ENCODE peak calls at places on chromosomes 6 and 20, in five cellular contexts. One of them, this sample, is unnamed.

GRCh38 chr6:40049128-40049527 is 114.9 kb upstream of the MOCS1 start:
- DNase-seq in cardiac fibroblast: no peak
- DNase-seq in heart right ventricle: no peak
- DNase-seq in AG04449: no peak
- DNase-seq in fibroblast of pulmonary artery: no peak
- DNase-seq in this sample: no peak

GRCh38 chr6:128062882-128063603 is 162.2 kb upstream of the THEMIS start:
- DNase-seq in cardiac fibroblast: peak
- DNase-seq in heart right ventricle: no peak
- DNase-seq in AG04449: no peak
- DNase-seq in fibroblast of pulmonary artery: peak
- DNase-seq in this sample: no peak

GRCh38 chr6:35687658-35688604 is 784 bp downstream of the FKBP5 start:
- DNase-seq in cardiac fibroblast: peak
- DNase-seq in heart right ventricle: peak
- DNase-seq in AG04449: no peak
- DNase-seq in fibroblast of pulmonary artery: peak
- DNase-seq in this sample: no peak

GRCh38 chr6:6409397-6410030 is 89.1 kb upstream of the F13A1 start:
- DNase-seq in cardiac fibroblast: no peak
- DNase-seq in heart right ventricle: no peak
- DNase-seq in AG04449: no peak
- DNase-seq in fibroblast of pulmonary artery: no peak
- DNase-seq in this sample: no peak

GRCh38 chr20:56360133-56360898 is 1.5 kb downstream of the FAM210B start:
- DNase-seq in cardiac fibroblast: no peak
- DNase-seq in heart right ventricle: no peak
- DNase-seq in AG04449: no peak
- DNase-seq in fibroblast of pulmonary artery: no peak
- DNase-seq in this sample: no peak

GRCh38 chr6:101830501-101831031 is 437.1 kb downstream of the GRIK2 start:
- DNase-seq in cardiac fibroblast: peak
- DNase-seq in heart right ventricle: no peak
- DNase-seq in AG04449: peak
- DNase-seq in fibroblast of pulmonary artery: peak
- DNase-seq in this sample: peak

GRCh38 chr6:122832515-122833228 is 43.6 kb downstream of the SMPDL3A start:
- DNase-seq in cardiac fibroblast: no peak
- DNase-seq in heart right ventricle: no peak
- DNase-seq in AG04449: no peak
- DNase-seq in fibroblast of pulmonary artery: no peak
- DNase-seq in this sample: no peak

GRCh38 chr6:157789861-157790260 is 33.2 kb upstream of the SNX9 start:
- DNase-seq in cardiac fibroblast: no peak
- DNase-seq in heart right ventricle: no peak
- DNase-seq in AG04449: no peak
- DNase-seq in fibroblast of pulmonary artery: no peak
- DNase-seq in this sample: no peak

GRCh38 chr6:45757443-45758121 is 258.1 kb downstream of the CLIC5 start:
- DNase-seq in cardiac fibroblast: no peak
- DNase-seq in heart right ventricle: no peak
- DNase-seq in AG04449: no peak
- DNase-seq in fibroblast of pulmonary artery: no peak
- DNase-seq in this sample: no peak

GRCh38 chr6:48597951-48598350 is 487.0 kb upstream of the PTCHD4 start:
- DNase-seq in cardiac fibroblast: no peak
- DNase-seq in heart right ventricle: no peak
- DNase-seq in AG04449: no peak
- DNase-seq in fibroblast of pulmonary artery: peak
- DNase-seq in this sample: peak

GRCh38 chr6:161274488-161274858 is 612 bp upstream of the AGPAT4 start:
- DNase-seq in cardiac fibroblast: no peak
- DNase-seq in heart right ventricle: no peak
- DNase-seq in AG04449: no peak
- DNase-seq in fibroblast of pulmonary artery: no peak
- DNase-seq in this sample: no peak

GRCh38 chr6:39243809-39244208 is 14.5 kb upstream of the KCNK5 start:
- DNase-seq in cardiac fibroblast: no peak
- DNase-seq in heart right ventricle: no peak
- DNase-seq in AG04449: no peak
- DNase-seq in fibroblast of pulmonary artery: no peak
- DNase-seq in this sample: no peak

GRCh38 chr6:97669191-97669651 is 386.2 kb upstream of the MMS22L start:
- DNase-seq in cardiac fibroblast: peak
- DNase-seq in heart right ventricle: peak
- DNase-seq in AG04449: no peak
- DNase-seq in fibroblast of pulmonary artery: no peak
- DNase-seq in this sample: peak

GRCh38 chr6:52691718-52692117 is 20.8 kb downstream of the TMEM14A start:
- DNase-seq in cardiac fibroblast: no peak
- DNase-seq in heart right ventricle: no peak
- DNase-seq in AG04449: no peak
- DNase-seq in fibroblast of pulmonary artery: peak
- DNase-seq in this sample: no peak

GRCh38 chr6:106446287-106446885 is 85.9 kb downstream of the CRYBG1 start:
- DNase-seq in cardiac fibroblast: peak
- DNase-seq in heart right ventricle: no peak
- DNase-seq in AG04449: no peak
- DNase-seq in fibroblast of pulmonary artery: peak
- DNase-seq in this sample: no peak

GRCh38 chr6:73514746-73515110 is 6.1 kb downstream of the EEF1A1 start:
- DNase-seq in cardiac fibroblast: no peak
- DNase-seq in heart right ventricle: no peak
- DNase-seq in AG04449: no peak
- DNase-seq in fibroblast of pulmonary artery: peak
- DNase-seq in this sample: no peak

GRCh38 chr20:44187763-44188709 is 1.0 kb upstream of the JPH2 start:
- DNase-seq in cardiac fibroblast: peak
- DNase-seq in heart right ventricle: no peak
- DNase-seq in AG04449: no peak
- DNase-seq in fibroblast of pulmonary artery: no peak
- DNase-seq in this sample: no peak

GRCh38 chr6:50145125-50145524 is 95.4 kb upstream of the DEFB112 start:
- DNase-seq in cardiac fibroblast: peak
- DNase-seq in heart right ventricle: no peak
- DNase-seq in AG04449: no peak
- DNase-seq in fibroblast of pulmonary artery: peak
- DNase-seq in this sample: no peak

GRCh38 chr6:72553531-72554202 is 68.2 kb upstream of the KCNQ5 start:
- DNase-seq in cardiac fibroblast: peak
- DNase-seq in heart right ventricle: no peak
- DNase-seq in AG04449: peak
- DNase-seq in fibroblast of pulmonary artery: peak
- DNase-seq in this sample: peak

GRCh38 chr20:31740208-31740607 is 1.1 kb downstream of the TPX2 start:
- DNase-seq in cardiac fibroblast: peak
- DNase-seq in heart right ventricle: no peak
- DNase-seq in AG04449: no peak
- DNase-seq in fibroblast of pulmonary artery: peak
- DNase-seq in this sample: peak

GRCh38 chr6:19329078-19329477 is 508.1 kb upstream of the ID4 start:
- DNase-seq in cardiac fibroblast: no peak
- DNase-seq in heart right ventricle: no peak
- DNase-seq in AG04449: no peak
- DNase-seq in fibroblast of pulmonary artery: no peak
- DNase-seq in this sample: no peak

GRCh38 chr6:44456070-44456965 is 68.8 kb downstream of the CDC5L start:
- DNase-seq in cardiac fibroblast: peak
- DNase-seq in heart right ventricle: no peak
- DNase-seq in AG04449: no peak
- DNase-seq in fibroblast of pulmonary artery: peak
- DNase-seq in this sample: no peak

GRCh38 chr6:133355922-133356321 is 114.8 kb downstream of the EYA4 start:
- DNase-seq in cardiac fibroblast: no peak
- DNase-seq in heart right ventricle: no peak
- DNase-seq in AG04449: no peak
- DNase-seq in fibroblast of pulmonary artery: no peak
- DNase-seq in this sample: no peak

GRCh38 chr6:2841264-2842138 is at the start of gene SERPINB1:
- DNase-seq in cardiac fibroblast: peak
- DNase-seq in heart right ventricle: peak
- DNase-seq in AG04449: peak
- DNase-seq in fibroblast of pulmonary artery: peak
- DNase-seq in this sample: peak

GRCh38 chr6:40355532-40355931 is 231.6 kb downstream of the LRFN2 start:
- DNase-seq in cardiac fibroblast: no peak
- DNase-seq in heart right ventricle: no peak
- DNase-seq in AG04449: no peak
- DNase-seq in fibroblast of pulmonary artery: no peak
- DNase-seq in this sample: no peak

GRCh38 chr6:92047152-92047551 is 1372.2 kb downstream of the EPHA7 start:
- DNase-seq in cardiac fibroblast: no peak
- DNase-seq in heart right ventricle: no peak
- DNase-seq in AG04449: no peak
- DNase-seq in fibroblast of pulmonary artery: no peak
- DNase-seq in this sample: no peak

DNA sequence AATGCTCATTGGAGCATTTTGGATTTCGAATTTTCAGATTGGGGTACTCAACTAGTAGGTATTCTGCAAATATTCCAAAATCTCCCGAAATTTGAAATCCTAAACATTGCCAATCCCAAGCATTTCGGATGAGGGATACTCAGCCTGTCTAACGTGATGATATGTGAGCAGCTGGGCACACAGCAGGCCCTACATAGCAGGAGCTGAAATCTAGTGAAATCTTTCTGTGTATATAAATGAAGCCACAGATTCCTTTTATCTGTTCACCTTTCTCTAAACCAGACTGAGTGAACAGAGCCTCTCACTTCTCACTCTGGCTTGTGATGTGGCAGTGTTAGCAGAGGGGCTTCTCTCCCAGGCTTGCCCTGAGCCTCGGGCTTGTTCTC is 17.8 kb downstream of the STX16 start:
- DNase-seq in cardiac fibroblast: no peak
- DNase-seq in heart right ventricle: no peak
- DNase-seq in AG04449: no peak
- DNase-seq in fibroblast of pulmonary artery: no peak
- DNase-seq in this sample: no peak
- H3K4me3 ChIP-seq in cardiac fibroblast: no peak
- H3K4me3 ChIP-seq in heart right ventricle: no peak
- H3K4me3 ChIP-seq in AG04449: no peak
- H3K4me3 ChIP-seq in fibroblast of pulmonary artery: no peak
- H3K4me3 ChIP-seq in this sample: no peak

GRCh38 chr6:12001004-12001705 is 11.0 kb upstream of the HIVEP1 start:
- DNase-seq in cardiac fibroblast: peak
- DNase-seq in heart right ventricle: no peak
- DNase-seq in AG04449: no peak
- DNase-seq in fibroblast of pulmonary artery: peak
- DNase-seq in this sample: no peak
- TF ChIP-seq CTCF in cardiac fibroblast: no peak
- TF ChIP-seq CTCF in heart right ventricle: no peak
- TF ChIP-seq CTCF in AG04449: no peak
- TF ChIP-seq CTCF in fibroblast of pulmonary artery: no peak
- TF ChIP-seq CTCF in this sample: no peak

DNA sequence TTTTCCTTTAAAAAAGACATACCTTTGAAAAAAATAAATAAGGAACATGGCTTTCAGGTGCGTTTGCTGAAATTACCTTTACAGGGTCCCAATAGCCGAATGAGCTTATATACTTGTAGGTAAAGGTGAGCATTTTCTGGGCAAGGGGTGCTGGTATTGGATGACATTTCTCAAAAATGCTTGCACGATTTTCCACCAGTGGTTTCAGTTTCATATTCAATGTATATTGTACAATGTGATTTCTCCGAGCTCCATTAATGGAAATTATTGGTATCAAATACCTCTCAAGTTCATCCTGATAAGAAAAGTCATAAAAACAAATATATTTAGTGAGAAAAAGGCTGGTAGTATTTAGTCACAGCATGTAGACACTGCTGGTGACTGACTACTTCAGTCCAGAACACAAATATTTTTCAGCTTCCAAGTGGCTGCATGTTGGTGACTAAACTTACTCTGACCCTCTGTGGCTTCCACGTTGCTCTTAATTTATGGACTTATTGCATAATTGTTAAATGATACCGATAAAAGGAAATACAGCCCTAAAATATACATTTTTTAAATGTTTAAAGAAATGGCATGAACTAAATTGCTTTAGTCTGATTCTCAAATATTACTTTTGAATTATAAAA is 32.9 kb upstream of the ZBTB24 start:
- DNase-seq in cardiac fibroblast: peak
- DNase-seq in heart right ventricle: no peak
- DNase-seq in AG04449: no peak
- DNase-seq in fibroblast of pulmonary artery: no peak
- DNase-seq in this sample: no peak
- H3K4me3 ChIP-seq in cardiac fibroblast: no peak
- H3K4me3 ChIP-seq in heart right ventricle: no peak
- H3K4me3 ChIP-seq in AG04449: no peak
- H3K4me3 ChIP-seq in fibroblast of pulmonary artery: no peak
- H3K4me3 ChIP-seq in this sample: no peak

DNA sequence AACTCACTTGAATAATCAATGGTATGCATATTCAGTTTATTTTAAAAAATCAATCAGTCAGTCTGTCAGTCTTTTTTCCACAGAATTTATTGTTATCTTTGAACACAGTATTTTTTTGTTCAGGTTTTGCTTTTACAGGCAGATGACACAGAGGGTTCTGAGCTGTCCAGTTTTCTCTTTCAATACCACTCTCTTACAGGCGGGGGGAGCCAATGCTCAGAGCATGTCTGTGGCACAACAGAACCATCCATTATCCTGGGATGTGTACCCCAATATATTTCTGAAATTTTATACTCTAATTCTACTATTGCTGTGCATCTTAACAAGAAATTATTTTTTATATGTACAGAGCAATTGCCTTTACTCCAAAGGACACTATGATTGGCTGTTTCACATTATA is 21.2 kb downstream of the ROS1 start:
- DNase-seq in cardiac fibroblast: peak
- DNase-seq in heart right ventricle: no peak
- DNase-seq in AG04449: no peak
- DNase-seq in fibroblast of pulmonary artery: no peak
- DNase-seq in this sample: no peak
- TF ChIP-seq CTCF in cardiac fibroblast: peak
- TF ChIP-seq CTCF in heart right ventricle: no peak
- TF ChIP-seq CTCF in AG04449: peak
- TF ChIP-seq CTCF in fibroblast of pulmonary artery: no peak
- TF ChIP-seq CTCF in this sample: no peak

GRCh38 chr20:3651204-3651970 is 11.8 kb downstream of the GFRA4 start:
- DNase-seq in cardiac fibroblast: no peak
- DNase-seq in heart right ventricle: no peak
- DNase-seq in AG04449: no peak
- DNase-seq in fibroblast of pulmonary artery: no peak
- DNase-seq in this sample: no peak
- H3K4me3 ChIP-seq in cardiac fibroblast: no peak
- H3K4me3 ChIP-seq in heart right ventricle: no peak
- H3K4me3 ChIP-seq in AG04449: no peak
- H3K4me3 ChIP-seq in fibroblast of pulmonary artery: no peak
- H3K4me3 ChIP-seq in this sample: no peak

GRCh38 chr20:45294003-45294368 is 12.7 kb upstream of the RBPJL start:
- DNase-seq in cardiac fibroblast: no peak
- DNase-seq in heart right ventricle: no peak
- DNase-seq in AG04449: no peak
- DNase-seq in fibroblast of pulmonary artery: no peak
- DNase-seq in this sample: no peak
- TF ChIP-seq CTCF in cardiac fibroblast: no peak
- TF ChIP-seq CTCF in heart right ventricle: peak
- TF ChIP-seq CTCF in AG04449: no peak
- TF ChIP-seq CTCF in fibroblast of pulmonary artery: no peak
- TF ChIP-seq CTCF in this sample: no peak

This sample was measured in retinal pigment epithelial cell.